ENCODE peak calls at places on chromosomes 2 and 18, in eight cellular contexts. K, P, E, I, Z, L, S and N are unnamed samples.

GRCh38 chr18:11728247-11728646 is 39.2 kb downstream of the GNAL start:
- DNase-seq in I (no peak), E (no peak), L (no peak), K (no peak), P (peak; percentile 36), S (no peak), Z (no peak), N (no peak)

GRCh38 chr2:190121971-190122370 is 59.4 kb upstream of the MSTN start:
- DNase-seq in Z (no peak), E (peak; percentile 41), S (peak; percentile 27), I (no peak), P (peak; percentile 30), L (no peak), K (peak; percentile 16), N (no peak)

GRCh38 chr18:60145776-60146175 is 226.8 kb downstream of the MC4R start:
- DNase-seq in L (no peak), P (no peak), S (no peak), K (no peak), Z (no peak), I (no peak), E (no peak), N (no peak)

GRCh38 chr18:36179562-36180334 is 7.5 kb upstream of the MOCOS start:
- DNase-seq in S (no peak), P (peak; percentile 93), L (peak; percentile 53), E (peak; percentile 96), I (no peak), K (peak; percentile 51), Z (no peak), N (no peak)

GRCh38 chr2:48844418-48845155 is 89.1 kb upstream of the LHCGR start:
- DNase-seq in K (peak; percentile 51), E (peak; percentile 88), I (peak; percentile 15), Z (no peak), L (no peak), S (no peak), P (peak; percentile 51), N (peak; percentile 26)

GRCh38 chr2:204452464-204453023 is 92.7 kb upstream of the PARD3B start:
- DNase-seq in E (peak; percentile 98), S (no peak), P (peak; percentile 96), K (peak; percentile 99), Z (no peak), L (no peak), I (peak; percentile 95), N (no peak)

GRCh38 chr2:109164739-109165221 is 35.8 kb downstream of the SH3RF3 start:
- DNase-seq in K (peak; percentile 67), P (peak; percentile 75), L (no peak), E (peak; percentile 78), Z (no peak), I (no peak), S (no peak), N (no peak)

GRCh38 chr18:59834267-59834666 is 65.5 kb upstream of the PMAIP1 start:
- DNase-seq in P (no peak), E (no peak), S (no peak), L (no peak), K (no peak), Z (no peak), I (no peak), N (no peak)

GRCh38 chr18:23038712-23039111 is 96.6 kb upstream of the CABLES1 start:
- DNase-seq in K (no peak), I (peak; percentile 84), E (peak; percentile 53), L (no peak), S (no peak), P (peak; percentile 15), Z (no peak), N (peak; percentile 68)

DNA sequence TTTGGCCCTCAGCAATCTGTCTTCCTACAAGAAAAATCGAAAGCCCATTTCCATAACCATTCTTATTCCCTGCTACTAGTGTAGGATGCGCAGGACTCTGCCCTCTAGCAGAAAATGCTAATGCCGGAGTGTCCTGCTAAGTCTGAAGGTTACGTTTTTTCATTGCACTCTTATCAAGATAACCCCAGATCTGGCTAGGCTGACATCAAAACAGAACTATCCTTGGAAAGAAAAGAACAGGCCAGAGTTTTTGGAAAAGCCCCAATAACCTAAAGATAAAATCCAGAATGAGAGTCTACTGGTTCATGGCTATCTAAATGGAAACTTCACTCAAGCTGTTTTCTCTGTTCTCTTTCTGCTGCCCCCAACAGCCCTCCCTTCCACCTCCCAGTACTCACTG is 933 bp downstream of the RNF152 start:
- DNase-seq in S (no peak), L (no peak), K (no peak), P (no peak), Z (no peak), E (no peak), I (no peak), N (no peak)
- H3K4me3 ChIP-seq in S (no peak overlapping the region), L (no peak overlapping the region), K (no peak overlapping the region), P (peak overlapping the region; percentile 90), Z (no peak overlapping the region), E (no peak overlapping the region), I (no peak overlapping the region), N (no peak overlapping the region)

GRCh38 chr2:112767693-112768380 is 3.4 kb upstream of the CKAP2L start:
- DNase-seq in P (no peak), S (no peak), K (no peak), I (no peak), L (no peak), E (no peak), Z (no peak), N (no peak)

GRCh38 chr2:112765251-112765650 is 842 bp upstream of the CKAP2L start:
- DNase-seq in K (no peak), S (no peak), I (no peak), Z (no peak), L (no peak), E (no peak), P (no peak), N (no peak)

GRCh38 chr2:112764071-112765044 is at the start of gene CKAP2L:
- DNase-seq in Z (peak; percentile 95), P (peak; percentile 97), K (peak; percentile 97), S (peak; percentile 95), E (peak; percentile 98), I (peak; percentile 94), L (peak; percentile 94), N (peak; percentile 87)

GRCh38 chr2:112772322-112772721 is 7.9 kb upstream of the CKAP2L start:
- DNase-seq in I (no peak), L (no peak), K (no peak), Z (no peak), P (no peak), E (no peak), S (no peak), N (no peak)

DNA sequence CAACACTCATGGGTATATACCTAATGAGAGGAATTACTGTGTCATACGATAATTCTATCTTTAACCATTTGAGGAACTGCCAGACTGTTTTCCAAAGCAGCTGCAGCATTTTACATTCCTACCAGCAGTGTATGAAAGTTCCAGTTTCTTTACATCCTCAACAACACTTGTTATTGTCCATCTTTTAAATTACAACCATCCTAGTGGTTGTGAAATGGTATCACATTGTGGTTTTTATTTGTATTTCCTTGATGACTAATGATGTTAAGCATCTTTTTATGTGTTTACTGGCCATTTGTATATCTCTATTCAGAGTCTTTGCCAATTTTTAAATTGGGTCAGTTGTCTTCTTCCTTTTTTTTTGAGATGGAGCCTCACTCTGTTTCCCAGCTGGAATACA is 4.0 kb upstream of the CKAP2L start:
- DNase-seq in Z (no peak), P (peak; percentile 29), K (no peak), E (peak; percentile 24), I (peak; percentile 78), S (no peak), L (no peak), N (peak; percentile 13)
- H3K4me3 ChIP-seq in Z (no peak overlapping the region), P (no peak overlapping the region), K (no peak overlapping the region), E (no peak overlapping the region), I (no peak overlapping the region), S (no peak overlapping the region), L (no peak overlapping the region), N (no peak overlapping the region)

GRCh38 chr18:50528806-50529205 is 31.1 kb upstream of the MAPK4 start:
- DNase-seq in K (no peak), S (no peak), Z (no peak), E (no peak), L (no peak), I (peak; percentile 58), P (no peak), N (no peak)
- H3K4me3 ChIP-seq in K (no peak overlapping the region), S (no peak overlapping the region), Z (no peak overlapping the region), E (no peak overlapping the region), L (no peak overlapping the region), I (no peak overlapping the region), P (no peak overlapping the region), N (no peak overlapping the region)

DNA sequence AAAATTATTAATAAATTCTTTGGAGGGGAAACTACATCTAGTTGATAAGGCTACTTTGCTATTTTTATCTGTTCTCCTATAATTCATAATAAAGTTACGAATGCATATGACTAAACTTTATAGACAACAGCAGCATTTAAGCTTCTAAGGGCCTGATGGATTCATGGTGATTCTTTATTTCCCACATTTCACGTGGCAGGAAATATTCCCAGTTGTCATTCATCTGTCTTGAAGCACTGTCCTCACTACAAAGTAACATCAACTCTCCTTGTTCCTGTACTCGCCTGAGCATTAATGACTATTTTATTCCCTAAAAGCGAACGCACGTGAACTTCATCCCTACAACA is 2.6 kb downstream of the SATB2 start:
- DNase-seq in Z (no peak), K (no peak), E (no peak), I (no peak), L (no peak), P (no peak), S (no peak), N (no peak)
- H3K4me3 ChIP-seq in Z (no peak overlapping the region), K (peak overlapping the region; percentile 91), E (peak overlapping the region; percentile 78), I (peak overlapping the region; percentile 69), L (no peak overlapping the region), P (peak overlapping the region; percentile 28), S (no peak overlapping the region), N (peak overlapping the region; percentile 33)

GRCh38 chr2:211367252-211367651 is 810.9 kb downstream of the CPS1 start:
- DNase-seq in E (no peak), L (no peak), I (no peak), S (no peak), K (no peak), Z (no peak), P (no peak), N (no peak)

GRCh38 chr2:211368467-211368866 is 812.1 kb downstream of the CPS1 start:
- DNase-seq in Z (no peak), L (no peak), S (no peak), I (no peak), E (no peak), K (no peak), P (no peak), N (no peak)

GRCh38 chr2:211367711-211368110 is 811.3 kb downstream of the CPS1 start:
- DNase-seq in P (no peak), L (no peak), K (no peak), E (no peak), I (no peak), Z (no peak), S (peak; percentile 49), N (no peak)

GRCh38 chr2:211361383-211361782 is 805.0 kb downstream of the CPS1 start:
- DNase-seq in K (no peak), P (no peak), Z (no peak), I (no peak), S (no peak), L (no peak), E (no peak), N (no peak)

DNA sequence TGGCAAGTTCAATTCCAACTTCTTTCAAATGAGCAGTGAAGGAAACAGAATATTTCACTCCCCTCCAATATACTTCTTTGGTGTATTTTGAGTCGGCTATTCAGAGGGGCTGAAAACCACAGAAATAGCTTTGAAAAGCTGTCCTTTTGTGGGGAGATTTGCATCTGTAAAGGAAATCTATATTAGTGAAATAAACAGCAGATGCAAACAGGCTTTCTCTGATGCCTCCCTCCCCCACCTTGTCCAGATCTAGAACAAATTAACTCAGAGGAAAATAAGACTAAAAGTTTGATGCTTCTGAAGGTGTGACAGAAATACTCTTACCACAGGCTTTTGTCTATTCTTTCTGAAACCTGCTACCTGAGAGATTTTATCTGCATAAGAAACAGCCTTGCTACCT is 808.5 kb downstream of the CPS1 start:
- DNase-seq in I (no peak), K (no peak), Z (no peak), P (no peak), E (no peak), L (no peak), S (no peak), N (no peak)
- H3K4me3 ChIP-seq in I (no peak overlapping the region), K (no peak overlapping the region), Z (no peak overlapping the region), P (no peak overlapping the region), E (no peak overlapping the region), L (no peak overlapping the region), S (no peak overlapping the region), N (no peak overlapping the region)